ENCODE peak calls at places on chromosomes 3 and 15, in seven cellular contexts. O is dermis blood vessel endothelial cell; Q is GM20000; V is B cell; L is IMR-90; U is nucleus accumbens; E is CD4-positive, CD25-positive, alpha-beta regulatory T cell. R is an unnamed sample.

GRCh38 chr3:4963669-4964589 is 15.3 kb upstream of the BHLHE40 start:
- DNase-seq in E (no peak), V (no peak), U (no peak), Q (no peak), O (no peak), L (no peak), R (no peak)

GRCh38 chr3:163809540-163809993 is 1268.7 kb downstream of the SI start:
- DNase-seq in U (no peak), V (no peak), E (no peak), Q (peak), L (no peak), O (no peak), R (no peak)

GRCh38 chr3:180678231-180678630 is 1.1 kb downstream of the CCDC39 start:
- DNase-seq in V (no peak), U (no peak), L (no peak), O (no peak), E (no peak), Q (no peak), R (no peak)

GRCh38 chr3:165210132-165210531 is 13.9 kb upstream of the SLITRK3 start:
- DNase-seq in U (no peak), V (no peak), Q (no peak), O (no peak), L (no peak), E (no peak), R (peak)

GRCh38 chr3:174620855-174621457 is 238.2 kb upstream of the NAALADL2 start:
- DNase-seq in V (no peak), U (no peak), Q (no peak), E (no peak), O (no peak), L (no peak), R (no peak)

GRCh38 chr3:45269952-45270351 is 43.9 kb upstream of the TMEM158 start:
- DNase-seq in L (no peak), Q (no peak), V (no peak), E (no peak), O (no peak), U (no peak), R (no peak)

GRCh38 chr3:73558399-73559075 is 66.2 kb downstream of the PDZRN3 start:
- DNase-seq in E (no peak), L (peak), O (no peak), Q (no peak), V (no peak), U (no peak), R (peak)

GRCh38 chr15:68187559-68187958 is 17.6 kb downstream of the CALML4 start:
- DNase-seq in O (peak), U (no peak), V (no peak), Q (no peak), E (no peak), L (peak), R (peak)

GRCh38 chr15:47366884-47367283 is 350.4 kb upstream of the SEMA6D start:
- DNase-seq in Q (no peak), U (no peak), V (no peak), O (no peak), E (no peak), L (peak), R (no peak)

GRCh38 chr15:69143756-69144436 is 16.5 kb upstream of the GLCE start:
- DNase-seq in E (no peak), V (no peak), O (no peak), Q (no peak), L (no peak), U (no peak), R (no peak)

GRCh38 chr15:39493393-39494067 is 87.3 kb upstream of the THBS1 start:
- DNase-seq in O (no peak), E (no peak), V (no peak), L (no peak), U (no peak), Q (no peak), R (no peak)

GRCh38 chr3:169923189-169923588 is 11.8 kb downstream of the SAMD7 start:
- DNase-seq in V (no peak), E (no peak), U (no peak), O (peak), Q (no peak), L (no peak), R (no peak)

GRCh38 chr3:65625310-65625709 is 413.4 kb downstream of the MAGI1 start:
- DNase-seq in U (no peak), Q (no peak), V (no peak), O (no peak), E (no peak), L (peak), R (no peak)

GRCh38 chr3:26920579-26920978 is 298.0 kb downstream of the LRRC3B start:
- DNase-seq in V (no peak), O (no peak), L (no peak), U (no peak), Q (no peak), E (no peak), R (no peak)

GRCh38 chr3:48851407-48851806 is 3.7 kb upstream of the PRKAR2A start:
- DNase-seq in U (peak), V (no peak), L (peak), E (no peak), O (no peak), Q (no peak), R (peak)

GRCh38 chr3:63135362-63135761 is 142.7 kb upstream of the SYNPR start:
- DNase-seq in V (no peak), U (no peak), O (no peak), Q (no peak), E (no peak), L (no peak), R (peak)

GRCh38 chr3:97235611-97236315 is 421.4 kb downstream of the EPHA6 start:
- DNase-seq in V (no peak), O (no peak), Q (no peak), L (no peak), E (no peak), U (no peak), R (no peak)

GRCh38 chr3:186549497-186549896 is 5.3 kb upstream of the CRYGS start:
- DNase-seq in V (no peak), Q (no peak), O (no peak), E (no peak), L (no peak), U (no peak), R (no peak)

GRCh38 chr3:111936191-111936841 is 42.5 kb upstream of the ABHD10 start:
- DNase-seq in U (no peak), L (peak), V (no peak), Q (no peak), O (peak), E (no peak), R (peak)

GRCh38 chr15:70853855-70854668 is at the start of gene LARP6:
- DNase-seq in L (peak), V (peak), E (no peak), U (peak), Q (peak), O (peak), R (peak)

GRCh38 chr3:140529096-140529495 is 148.8 kb upstream of the TRIM42 start:
- DNase-seq in L (peak), E (no peak), V (no peak), U (no peak), O (no peak), Q (no peak), R (peak)

GRCh38 chr3:62260655-62261054 is 112.7 kb downstream of the FEZF2 start:
- DNase-seq in V (no peak), L (no peak), O (no peak), E (no peak), U (no peak), Q (no peak), R (no peak)

GRCh38 chr3:43770426-43771103 is 79.8 kb downstream of the ABHD5 start:
- DNase-seq in Q (no peak), E (no peak), L (no peak), U (no peak), O (peak), V (no peak), R (peak)